ENCODE peak calls at places on chromosomes 3 and 15, in seven cellular contexts. B is heart left ventricle, C is prostate gland, H is ovary, T is suprapubic skin, I is right lobe of liver, R is body of pancreas. Q is an unnamed sample.

GRCh38 chr3:108664266-108664665 is 74.7 kb downstream of the DZIP3 start:
- DNase-seq in B (no peak), C (no peak), H (no peak), T (no peak), I (no peak), R (no peak), Q (no peak)

GRCh38 chr3:45544024-45544718 is 50.4 kb upstream of the LIMD1 start:
- DNase-seq in B (no peak), C (no peak), H (no peak), T (no peak), I (peak; percentile 85), R (no peak), Q (peak; percentile 46)

GRCh38 chr3:66039590-66039887 is 821 bp upstream of the MAGI1 start:
- DNase-seq in B (peak; percentile 79), C (no peak), H (peak; percentile 19), T (no peak), I (peak; percentile 67), R (peak; percentile 62), Q (no peak)

GRCh38 chr3:20924646-20925395 is 738.8 kb upstream of the SGO1 start:
- DNase-seq in B (no peak), C (no peak), H (no peak), T (no peak), I (no peak), R (no peak), Q (no peak)

GRCh38 chr3:166527325-166527724 is 690.1 kb upstream of the BCHE start:
- DNase-seq in B (no peak), C (no peak), H (no peak), T (no peak), I (no peak), R (no peak), Q (no peak)

GRCh38 chr15:98896802-98897732 is 110.5 kb downstream of the PGPEP1L start:
- DNase-seq in B (no peak), C (peak; percentile 52), H (peak; percentile 68), T (no peak), I (no peak), R (no peak), Q (no peak)

GRCh38 chr3:128726691-128727031 is 678 bp downstream of the RAB7A start:
- DNase-seq in B (peak; percentile 70), C (peak; percentile 83), H (peak; percentile 51), T (peak; percentile 83), I (peak; percentile 65), R (peak; percentile 67), Q (peak; percentile 95)

GRCh38 chr15:82043726-82044372 is 2.0 kb downstream of the MEX3B start:
- DNase-seq in B (peak; percentile 65), C (no peak), H (peak; percentile 34), T (no peak), I (no peak), R (no peak), Q (peak; percentile 79)

GRCh38 chr3:157335677-157336076 is 101.0 kb upstream of the PTX3 start:
- DNase-seq in B (no peak), C (no peak), H (no peak), T (no peak), I (no peak), R (no peak), Q (no peak)

GRCh38 chr15:47301481-47301880 is 415.8 kb upstream of the SEMA6D start:
- DNase-seq in B (no peak), C (no peak), H (no peak), T (no peak), I (no peak), R (peak; percentile 55), Q (no peak)

GRCh38 chr3:70570584-70570983 is 258.1 kb upstream of the MDFIC2 start:
- DNase-seq in B (no peak), C (no peak), H (no peak), T (no peak), I (no peak), R (no peak), Q (no peak)

GRCh38 chr15:71494565-71494964 is 315.8 kb upstream of the NR2E3 start:
- DNase-seq in B (no peak), C (no peak), H (no peak), T (no peak), I (no peak), R (no peak), Q (no peak)

GRCh38 chr3:169034401-169034800 is 629.1 kb downstream of the MECOM start:
- DNase-seq in B (no peak), C (no peak), H (no peak), T (no peak), I (no peak), R (no peak), Q (no peak)

GRCh38 chr3:170470063-170471006 is 51.7 kb downstream of the CLDN11 start:
- DNase-seq in B (no peak), C (peak; percentile 21), H (peak; percentile 56), T (no peak), I (no peak), R (no peak), Q (no peak)

GRCh38 chr3:178048768-178049167 is 487.5 kb upstream of the KCNMB2 start:
- DNase-seq in B (no peak), C (no peak), H (no peak), T (no peak), I (no peak), R (no peak), Q (no peak)

GRCh38 chr15:95174281-95174680 is 942.9 kb downstream of the MCTP2 start:
- DNase-seq in B (no peak), C (no peak), H (no peak), T (no peak), I (no peak), R (peak; percentile 5), Q (peak; percentile 88)

GRCh38 chr3:64802460-64802859 is 114.7 kb upstream of the ADAMTS9 start:
- DNase-seq in B (no peak), C (no peak), H (no peak), T (no peak), I (no peak), R (no peak), Q (no peak)

GRCh38 chr3:107222927-107223326 is 154.3 kb upstream of the CCDC54 start:
- DNase-seq in B (no peak), C (no peak), H (no peak), T (no peak), I (no peak), R (no peak), Q (no peak)

GRCh38 chr3:16460886-16461285 is 52.6 kb downstream of the RFTN1 start:
- DNase-seq in B (no peak), C (no peak), H (no peak), T (no peak), I (no peak), R (no peak), Q (no peak)

GRCh38 chr15:46365612-46366011 is 730.8 kb downstream of the SQOR start:
- DNase-seq in B (no peak), C (no peak), H (no peak), T (no peak), I (no peak), R (peak; percentile 8), Q (peak; percentile 82)

GRCh38 chr3:31456373-31456772 is 76.4 kb upstream of the STT3B start:
- DNase-seq in B (no peak), C (no peak), H (no peak), T (no peak), I (no peak), R (no peak), Q (peak; percentile 35)

GRCh38 chr3:17340261-17340660 is 402.2 kb downstream of the TBC1D5 start:
- DNase-seq in B (no peak), C (no peak), H (no peak), T (no peak), I (no peak), R (no peak), Q (no peak)

GRCh38 chr3:126365351-126366274 is 8.4 kb upstream of the KLF15 start:
- DNase-seq in B (peak; percentile 40), C (no peak), H (peak; percentile 9), T (no peak), I (peak; percentile 40), R (no peak), Q (no peak)

GRCh38 chr3:129622418-129622872 is 16.0 kb upstream of the PLXND1 start:
- DNase-seq in B (peak; percentile 60), C (no peak), H (no peak), T (no peak), I (no peak), R (no peak), Q (no peak)

GRCh38 chr3:177357352-177358084 is 160.2 kb upstream of the TBL1XR1 start:
- DNase-seq in B (no peak), C (no peak), H (peak; percentile 56), T (no peak), I (no peak), R (peak; percentile 32), Q (peak; percentile 74)

GRCh38 chr3:127732303-127732702 is 59.6 kb downstream of the ABTB1 start:
- DNase-seq in B (no peak), C (no peak), H (no peak), T (no peak), I (no peak), R (no peak), Q (no peak)

GRCh38 chr3:119340436-119340835 is 46.3 kb downstream of the ARHGAP31 start:
- DNase-seq in B (no peak), C (no peak), H (no peak), T (no peak), I (no peak), R (no peak), Q (no peak)
- TF ChIP-seq CTCF in B (no peak), C (no peak), H (no peak), T (no peak), I (no peak), R (no peak), Q (no peak)

GRCh38 chr3:28612232-28612631 is 263.6 kb upstream of the AZI2 start:
- DNase-seq in B (no peak), C (no peak), H (no peak), T (no peak), I (no peak), R (no peak), Q (no peak)

GRCh38 chr3:28615071-28615470 is 266.4 kb upstream of the AZI2 start:
- DNase-seq in B (no peak), C (no peak), H (no peak), T (no peak), I (no peak), R (no peak), Q (no peak)

GRCh38 chr3:28623106-28623505 is 274.5 kb upstream of the AZI2 start:
- DNase-seq in B (no peak), C (no peak), H (no peak), T (no peak), I (no peak), R (no peak), Q (no peak)

DNA sequence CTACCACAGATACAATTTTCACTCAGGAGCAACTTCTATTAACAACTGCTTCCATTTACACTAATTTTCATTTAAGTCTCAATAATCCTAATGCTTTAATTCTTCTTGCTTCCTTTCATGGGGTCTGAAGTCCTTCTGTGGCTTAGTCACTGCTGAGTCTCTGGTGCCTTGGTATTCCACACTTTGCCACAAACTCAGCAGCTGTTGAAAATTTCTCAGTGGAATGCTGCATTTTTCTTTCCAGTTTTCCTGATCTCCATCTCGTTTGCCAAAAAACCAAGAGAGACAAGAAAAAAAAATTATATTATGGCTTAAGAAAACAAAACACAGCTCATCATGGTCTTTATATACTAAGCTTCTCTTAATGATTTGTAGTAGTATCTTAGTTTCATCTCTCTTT is 269.2 kb upstream of the AZI2 start:
- DNase-seq in B (no peak), C (no peak), H (no peak), T (no peak), I (no peak), R (no peak), Q (no peak)
- H3K4me3 ChIP-seq in B (no peak overlapping the region), C (no peak overlapping the region), H (no peak overlapping the region), T (no peak overlapping the region), I (no peak overlapping the region), R (no peak overlapping the region), Q (no peak overlapping the region)

GRCh38 chr3:10150987-10151386 is 9.4 kb downstream of the VHL start:
- DNase-seq in B (no peak), C (no peak), H (no peak), T (no peak), I (no peak), R (no peak), Q (no peak)
- TF ChIP-seq POLR2A in B (no peak), C (no peak), H (no peak), T (no peak), I (no peak), R (no peak), Q (no peak)

GRCh38 chr15:92143765-92144164 is 249.9 kb upstream of the ST8SIA2 start:
- DNase-seq in B (no peak), C (no peak), H (no peak), T (no peak), I (no peak), R (no peak), Q (peak; percentile 58)
- TF ChIP-seq CTCF in B (no peak), C (no peak), H (no peak), T (no peak), I (no peak), R (no peak), Q (no peak)

Q was measured in lower leg skin.